ENCODE peak calls at places on chromosomes 12 and 14, in seven cellular contexts. One of them, this sample, is unnamed.

GRCh38 chr14:94542111-94542810 is 19.0 kb upstream of the SERPINA4 start:
- DNase-seq in right atrium auricular region: peak
- DNase-seq in neural progenitor cell: no peak
- DNase-seq in epithelial cell of esophagus: no peak
- DNase-seq in fibroblast of pulmonary artery: peak
- DNase-seq in CD8-positive, alpha-beta T cell: no peak
- DNase-seq in RWPE2: no peak
- DNase-seq in this sample: no peak

GRCh38 chr12:87784350-87784749 is 244.9 kb downstream of the C12orf50 start:
- DNase-seq in fibroblast of pulmonary artery: no peak
- DNase-seq in CD8-positive, alpha-beta T cell: no peak
- DNase-seq in epithelial cell of esophagus: no peak
- DNase-seq in RWPE2: no peak
- DNase-seq in right atrium auricular region: no peak
- DNase-seq in neural progenitor cell: no peak
- DNase-seq in this sample: no peak

GRCh38 chr14:52863339-52863700 is 71.9 kb upstream of the GNPNAT1 start:
- DNase-seq in neural progenitor cell: no peak
- DNase-seq in right atrium auricular region: no peak
- DNase-seq in epithelial cell of esophagus: no peak
- DNase-seq in CD8-positive, alpha-beta T cell: no peak
- DNase-seq in fibroblast of pulmonary artery: peak
- DNase-seq in RWPE2: no peak
- DNase-seq in this sample: no peak

GRCh38 chr12:54052745-54053624 is 650 bp upstream of the HOXC4 start:
- DNase-seq in epithelial cell of esophagus: no peak
- DNase-seq in fibroblast of pulmonary artery: no peak
- DNase-seq in neural progenitor cell: no peak
- DNase-seq in right atrium auricular region: no peak
- DNase-seq in CD8-positive, alpha-beta T cell: no peak
- DNase-seq in RWPE2: no peak
- DNase-seq in this sample: no peak

GRCh38 chr12:1305063-1305434 is 289.3 kb downstream of the FBXL14 start:
- DNase-seq in CD8-positive, alpha-beta T cell: no peak
- DNase-seq in right atrium auricular region: no peak
- DNase-seq in epithelial cell of esophagus: no peak
- DNase-seq in fibroblast of pulmonary artery: no peak
- DNase-seq in RWPE2: no peak
- DNase-seq in neural progenitor cell: no peak
- DNase-seq in this sample: peak

GRCh38 chr14:68247867-68248266 is 428.3 kb downstream of the RAD51B start:
- DNase-seq in RWPE2: no peak
- DNase-seq in neural progenitor cell: no peak
- DNase-seq in right atrium auricular region: peak
- DNase-seq in epithelial cell of esophagus: peak
- DNase-seq in fibroblast of pulmonary artery: peak
- DNase-seq in CD8-positive, alpha-beta T cell: no peak
- DNase-seq in this sample: peak

GRCh38 chr12:52950553-52950952 is 1.6 kb downstream of the KRT18 start:
- DNase-seq in fibroblast of pulmonary artery: no peak
- DNase-seq in epithelial cell of esophagus: no peak
- DNase-seq in right atrium auricular region: no peak
- DNase-seq in RWPE2: no peak
- DNase-seq in CD8-positive, alpha-beta T cell: no peak
- DNase-seq in neural progenitor cell: no peak
- DNase-seq in this sample: no peak

GRCh38 chr12:40647651-40648050 is 44.6 kb upstream of the CNTN1 start:
- DNase-seq in RWPE2: no peak
- DNase-seq in epithelial cell of esophagus: peak
- DNase-seq in fibroblast of pulmonary artery: no peak
- DNase-seq in right atrium auricular region: no peak
- DNase-seq in CD8-positive, alpha-beta T cell: no peak
- DNase-seq in neural progenitor cell: no peak
- DNase-seq in this sample: no peak

GRCh38 chr12:53046655-53047220 is 3.1 kb upstream of the TNS2 start:
- DNase-seq in fibroblast of pulmonary artery: peak
- DNase-seq in neural progenitor cell: peak
- DNase-seq in epithelial cell of esophagus: peak
- DNase-seq in right atrium auricular region: peak
- DNase-seq in CD8-positive, alpha-beta T cell: peak
- DNase-seq in RWPE2: no peak
- DNase-seq in this sample: peak

GRCh38 chr14:28780843-28781503 is 14.4 kb downstream of the FOXG1 start:
- DNase-seq in right atrium auricular region: no peak
- DNase-seq in epithelial cell of esophagus: no peak
- DNase-seq in RWPE2: no peak
- DNase-seq in CD8-positive, alpha-beta T cell: no peak
- DNase-seq in fibroblast of pulmonary artery: no peak
- DNase-seq in neural progenitor cell: peak
- DNase-seq in this sample: no peak

GRCh38 chr14:64279719-64280668 is 14.2 kb downstream of the ESR2 start:
- DNase-seq in epithelial cell of esophagus: peak
- DNase-seq in right atrium auricular region: no peak
- DNase-seq in RWPE2: no peak
- DNase-seq in neural progenitor cell: no peak
- DNase-seq in fibroblast of pulmonary artery: peak
- DNase-seq in CD8-positive, alpha-beta T cell: no peak
- DNase-seq in this sample: peak

GRCh38 chr14:81205639-81206038 is 15.1 kb downstream of the GTF2A1 start:
- DNase-seq in fibroblast of pulmonary artery: no peak
- DNase-seq in neural progenitor cell: no peak
- DNase-seq in right atrium auricular region: no peak
- DNase-seq in RWPE2: no peak
- DNase-seq in epithelial cell of esophagus: no peak
- DNase-seq in CD8-positive, alpha-beta T cell: no peak
- DNase-seq in this sample: no peak

GRCh38 chr12:41983394-41983793 is 161.3 kb downstream of the GXYLT1 start:
- DNase-seq in fibroblast of pulmonary artery: no peak
- DNase-seq in RWPE2: no peak
- DNase-seq in epithelial cell of esophagus: no peak
- DNase-seq in CD8-positive, alpha-beta T cell: no peak
- DNase-seq in right atrium auricular region: no peak
- DNase-seq in neural progenitor cell: no peak
- DNase-seq in this sample: no peak

GRCh38 chr14:103144085-103144484 is 20.8 kb downstream of the TNFAIP2 start:
- DNase-seq in neural progenitor cell: no peak
- DNase-seq in fibroblast of pulmonary artery: peak
- DNase-seq in right atrium auricular region: no peak
- DNase-seq in epithelial cell of esophagus: peak
- DNase-seq in RWPE2: no peak
- DNase-seq in CD8-positive, alpha-beta T cell: no peak
- DNase-seq in this sample: peak

GRCh38 chr14:57153286-57153685 is 115.4 kb downstream of the EXOC5 start:
- DNase-seq in CD8-positive, alpha-beta T cell: no peak
- DNase-seq in neural progenitor cell: no peak
- DNase-seq in epithelial cell of esophagus: peak
- DNase-seq in fibroblast of pulmonary artery: no peak
- DNase-seq in right atrium auricular region: no peak
- DNase-seq in RWPE2: no peak
- DNase-seq in this sample: no peak

GRCh38 chr14:29016050-29016900 is 249.7 kb downstream of the FOXG1 start:
- DNase-seq in CD8-positive, alpha-beta T cell: no peak
- DNase-seq in fibroblast of pulmonary artery: peak
- DNase-seq in neural progenitor cell: peak
- DNase-seq in RWPE2: no peak
- DNase-seq in right atrium auricular region: no peak
- DNase-seq in epithelial cell of esophagus: peak
- DNase-seq in this sample: peak

GRCh38 chr12:78674311-78675085 is 190.1 kb upstream of the SYT1 start:
- DNase-seq in epithelial cell of esophagus: peak
- DNase-seq in RWPE2: no peak
- DNase-seq in CD8-positive, alpha-beta T cell: no peak
- DNase-seq in right atrium auricular region: no peak
- DNase-seq in neural progenitor cell: no peak
- DNase-seq in fibroblast of pulmonary artery: peak
- DNase-seq in this sample: peak

GRCh38 chr12:59085680-59086079 is 165.4 kb upstream of the LRIG3 start:
- DNase-seq in epithelial cell of esophagus: no peak
- DNase-seq in neural progenitor cell: no peak
- DNase-seq in right atrium auricular region: no peak
- DNase-seq in CD8-positive, alpha-beta T cell: no peak
- DNase-seq in RWPE2: no peak
- DNase-seq in fibroblast of pulmonary artery: no peak
- DNase-seq in this sample: no peak

GRCh38 chr14:100524933-100525243 is 62.3 kb downstream of the BEGAIN start:
- DNase-seq in RWPE2: peak
- DNase-seq in CD8-positive, alpha-beta T cell: peak
- DNase-seq in neural progenitor cell: peak
- DNase-seq in right atrium auricular region: peak
- DNase-seq in fibroblast of pulmonary artery: no peak
- DNase-seq in epithelial cell of esophagus: peak
- DNase-seq in this sample: no peak

GRCh38 chr12:104519190-104519857 is 62.6 kb downstream of the CHST11 start:
- DNase-seq in neural progenitor cell: no peak
- DNase-seq in right atrium auricular region: no peak
- DNase-seq in fibroblast of pulmonary artery: no peak
- DNase-seq in epithelial cell of esophagus: no peak
- DNase-seq in CD8-positive, alpha-beta T cell: peak
- DNase-seq in RWPE2: no peak
- DNase-seq in this sample: no peak

GRCh38 chr12:103997277-103997900 is 31.7 kb downstream of the TDG start:
- DNase-seq in RWPE2: no peak
- DNase-seq in fibroblast of pulmonary artery: peak
- DNase-seq in neural progenitor cell: no peak
- DNase-seq in right atrium auricular region: peak
- DNase-seq in CD8-positive, alpha-beta T cell: no peak
- DNase-seq in epithelial cell of esophagus: no peak
- DNase-seq in this sample: peak

GRCh38 chr12:94074216-94074969 is 74.0 kb upstream of the PLXNC1 start:
- DNase-seq in right atrium auricular region: peak
- DNase-seq in RWPE2: no peak
- DNase-seq in neural progenitor cell: no peak
- DNase-seq in fibroblast of pulmonary artery: no peak
- DNase-seq in CD8-positive, alpha-beta T cell: no peak
- DNase-seq in epithelial cell of esophagus: no peak
- DNase-seq in this sample: peak

GRCh38 chr14:64773577-64773976 is 69.4 kb downstream of the PLEKHG3 start:
- DNase-seq in CD8-positive, alpha-beta T cell: no peak
- DNase-seq in epithelial cell of esophagus: no peak
- DNase-seq in fibroblast of pulmonary artery: no peak
- DNase-seq in RWPE2: peak
- DNase-seq in neural progenitor cell: no peak
- DNase-seq in right atrium auricular region: no peak
- DNase-seq in this sample: no peak

GRCh38 chr12:4289334-4289878 is 15.8 kb downstream of the CCND2 start:
- DNase-seq in epithelial cell of esophagus: no peak
- DNase-seq in CD8-positive, alpha-beta T cell: no peak
- DNase-seq in neural progenitor cell: peak
- DNase-seq in fibroblast of pulmonary artery: no peak
- DNase-seq in right atrium auricular region: no peak
- DNase-seq in RWPE2: no peak
- DNase-seq in this sample: no peak

GRCh38 chr12:89817501-89818226 is 109.0 kb upstream of the ATP2B1 start:
- DNase-seq in fibroblast of pulmonary artery: peak
- DNase-seq in right atrium auricular region: no peak
- DNase-seq in epithelial cell of esophagus: peak
- DNase-seq in CD8-positive, alpha-beta T cell: no peak
- DNase-seq in RWPE2: no peak
- DNase-seq in neural progenitor cell: no peak
- DNase-seq in this sample: no peak

GRCh38 chr12:98653866-98654493 is 8.9 kb downstream of the APAF1 start:
- DNase-seq in neural progenitor cell: peak
- DNase-seq in fibroblast of pulmonary artery: peak
- DNase-seq in right atrium auricular region: no peak
- DNase-seq in CD8-positive, alpha-beta T cell: no peak
- DNase-seq in RWPE2: no peak
- DNase-seq in epithelial cell of esophagus: peak
- DNase-seq in this sample: peak

GRCh38 chr14:91402278-91403068 is 15.1 kb downstream of the CCDC88C start:
- DNase-seq in RWPE2: no peak
- DNase-seq in right atrium auricular region: no peak
- DNase-seq in epithelial cell of esophagus: no peak
- DNase-seq in neural progenitor cell: no peak
- DNase-seq in fibroblast of pulmonary artery: peak
- DNase-seq in CD8-positive, alpha-beta T cell: no peak
- DNase-seq in this sample: peak
- H3K4me3 ChIP-seq in RWPE2: no peak
- H3K4me3 ChIP-seq in right atrium auricular region: no peak
- H3K4me3 ChIP-seq in epithelial cell of esophagus: no peak
- H3K4me3 ChIP-seq in neural progenitor cell: no peak
- H3K4me3 ChIP-seq in fibroblast of pulmonary artery: no peak
- H3K4me3 ChIP-seq in CD8-positive, alpha-beta T cell: peak
- H3K4me3 ChIP-seq in this sample: no peak

GRCh38 chr12:105759172-105759571 is 379.6 kb downstream of the NUAK1 start:
- DNase-seq in RWPE2: no peak
- DNase-seq in fibroblast of pulmonary artery: no peak
- DNase-seq in epithelial cell of esophagus: no peak
- DNase-seq in right atrium auricular region: no peak
- DNase-seq in neural progenitor cell: no peak
- DNase-seq in CD8-positive, alpha-beta T cell: no peak
- DNase-seq in this sample: no peak
- TF ChIP-seq CTCF in RWPE2: no peak
- TF ChIP-seq CTCF in fibroblast of pulmonary artery: peak
- TF ChIP-seq CTCF in epithelial cell of esophagus: no peak
- TF ChIP-seq CTCF in right atrium auricular region: no peak
- TF ChIP-seq CTCF in neural progenitor cell: no peak
- TF ChIP-seq CTCF in CD8-positive, alpha-beta T cell: no peak
- TF ChIP-seq CTCF in this sample: no peak

DNA sequence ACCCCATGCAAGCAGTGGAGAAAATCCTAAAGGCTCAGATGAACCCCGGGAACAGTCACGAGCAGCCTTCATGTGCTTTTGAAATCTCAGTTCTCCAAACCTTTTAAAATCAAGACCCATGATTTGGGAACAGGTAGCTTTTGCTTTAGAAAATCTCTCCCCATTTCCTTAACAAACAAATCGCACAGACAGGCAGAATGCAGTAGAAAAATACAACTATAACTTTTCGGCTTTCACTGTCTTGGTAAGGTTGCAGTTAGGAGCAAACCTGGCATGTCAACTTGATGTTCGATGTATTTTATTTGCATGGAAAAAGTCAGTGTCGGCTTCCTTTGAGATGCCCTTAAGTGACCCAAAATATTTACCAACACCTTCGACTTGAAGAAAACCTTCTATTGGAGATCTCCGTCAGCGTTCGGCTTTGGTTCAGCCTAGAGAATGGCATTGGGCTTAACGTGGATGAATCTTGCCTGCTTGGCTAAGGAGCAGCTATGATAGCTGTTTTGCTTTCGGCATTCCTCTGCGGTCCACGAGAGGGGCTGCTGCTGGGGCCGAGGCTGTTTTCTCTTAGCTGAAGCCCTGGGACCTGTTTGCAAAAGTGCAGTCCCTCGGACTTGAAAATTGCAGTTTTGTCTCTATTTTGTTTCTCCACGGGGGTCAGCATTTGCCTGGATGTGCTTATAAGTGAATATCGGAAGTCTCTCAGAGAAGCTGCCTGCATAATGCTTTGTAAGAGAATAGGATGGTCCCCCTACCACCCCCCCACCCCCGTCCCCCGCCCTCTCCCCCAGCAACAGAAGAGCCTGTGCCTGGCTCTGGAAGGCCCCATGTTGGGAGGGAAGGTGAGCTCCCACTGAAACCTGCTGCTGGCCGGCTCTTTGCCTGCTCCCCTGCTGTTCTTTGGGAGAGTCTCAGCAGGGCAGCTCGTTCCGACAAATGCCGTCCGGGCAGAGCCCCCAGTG is 122.8 kb downstream of the AACS start:
- DNase-seq in epithelial cell of esophagus: no peak
- DNase-seq in CD8-positive, alpha-beta T cell: no peak
- DNase-seq in RWPE2: no peak
- DNase-seq in right atrium auricular region: no peak
- DNase-seq in neural progenitor cell: peak
- DNase-seq in fibroblast of pulmonary artery: no peak
- DNase-seq in this sample: peak
- H3K4me3 ChIP-seq in epithelial cell of esophagus: no peak
- H3K4me3 ChIP-seq in CD8-positive, alpha-beta T cell: no peak
- H3K4me3 ChIP-seq in RWPE2: no peak
- H3K4me3 ChIP-seq in right atrium auricular region: no peak
- H3K4me3 ChIP-seq in neural progenitor cell: peak
- H3K4me3 ChIP-seq in fibroblast of pulmonary artery: no peak
- H3K4me3 ChIP-seq in this sample: peak

GRCh38 chr12:49587174-49587908 is 18.1 kb downstream of the FAM186B start:
- DNase-seq in neural progenitor cell: no peak
- DNase-seq in epithelial cell of esophagus: no peak
- DNase-seq in right atrium auricular region: no peak
- DNase-seq in fibroblast of pulmonary artery: no peak
- DNase-seq in RWPE2: no peak
- DNase-seq in CD8-positive, alpha-beta T cell: no peak
- DNase-seq in this sample: no peak
- TF ChIP-seq CTCF in neural progenitor cell: peak
- TF ChIP-seq CTCF in epithelial cell of esophagus: no peak
- TF ChIP-seq CTCF in right atrium auricular region: no peak
- TF ChIP-seq CTCF in fibroblast of pulmonary artery: no peak
- TF ChIP-seq CTCF in RWPE2: no peak
- TF ChIP-seq CTCF in CD8-positive, alpha-beta T cell: no peak
- TF ChIP-seq CTCF in this sample: no peak

This sample was measured in fibroblast of the aortic adventitia.